ENCODE peak calls at places on chromosomes 12 and 14, in ten cellular contexts. One of them, this sample, is unnamed.
A peak's percentile ranks its signal among the peaks of the same experiment; 100 is the strongest.

GRCh38 chr14:47278233-47278842 is 397.1 kb downstream of the MDGA2 start:
- DNase-seq in tibial nerve: no peak
- DNase-seq in heart left ventricle: no peak
- DNase-seq in AG10803: no peak
- DNase-seq in progenitor cell of endocrine pancreas: peak; percentile 27
- DNase-seq in mesothelial cell of epicardium: peak; percentile 28
- DNase-seq in neural crest cell: peak; percentile 66
- DNase-seq in AG04450: no peak
- DNase-seq in cardiac fibroblast: peak; percentile 14
- DNase-seq in hepatocyte: peak; percentile 74
- DNase-seq in this sample: no peak

GRCh38 chr12:67241482-67241881 is 27.7 kb upstream of the CAND1 start:
- DNase-seq in tibial nerve: no peak
- DNase-seq in heart left ventricle: no peak
- DNase-seq in AG10803: peak; percentile 21
- DNase-seq in progenitor cell of endocrine pancreas: no peak
- DNase-seq in mesothelial cell of epicardium: no peak
- DNase-seq in neural crest cell: no peak
- DNase-seq in AG04450: no peak
- DNase-seq in cardiac fibroblast: peak; percentile 42
- DNase-seq in hepatocyte: no peak
- DNase-seq in this sample: no peak

GRCh38 chr12:27967551-27968054 is 4.9 kb downstream of the PTHLH start:
- DNase-seq in tibial nerve: no peak
- DNase-seq in heart left ventricle: no peak
- DNase-seq in AG10803: peak; percentile 65
- DNase-seq in progenitor cell of endocrine pancreas: no peak
- DNase-seq in mesothelial cell of epicardium: no peak
- DNase-seq in neural crest cell: no peak
- DNase-seq in AG04450: no peak
- DNase-seq in cardiac fibroblast: peak; percentile 45
- DNase-seq in hepatocyte: no peak
- DNase-seq in this sample: no peak

GRCh38 chr12:54041097-54041690 is 8.3 kb downstream of the HOXC5 start:
- DNase-seq in tibial nerve: no peak
- DNase-seq in heart left ventricle: no peak
- DNase-seq in AG10803: no peak
- DNase-seq in progenitor cell of endocrine pancreas: no peak
- DNase-seq in mesothelial cell of epicardium: no peak
- DNase-seq in neural crest cell: no peak
- DNase-seq in AG04450: no peak
- DNase-seq in cardiac fibroblast: no peak
- DNase-seq in hepatocyte: no peak
- DNase-seq in this sample: no peak

GRCh38 chr12:47190271-47190750 is 110.6 kb upstream of the AMIGO2 start:
- DNase-seq in tibial nerve: no peak
- DNase-seq in heart left ventricle: no peak
- DNase-seq in AG10803: peak; percentile 40
- DNase-seq in progenitor cell of endocrine pancreas: no peak
- DNase-seq in mesothelial cell of epicardium: no peak
- DNase-seq in neural crest cell: no peak
- DNase-seq in AG04450: peak; percentile 26
- DNase-seq in cardiac fibroblast: peak; percentile 81
- DNase-seq in hepatocyte: no peak
- DNase-seq in this sample: no peak

GRCh38 chr14:83425138-83425537 is 1891.5 kb upstream of the SEL1L start:
- DNase-seq in tibial nerve: no peak
- DNase-seq in heart left ventricle: no peak
- DNase-seq in AG10803: peak; percentile 75
- DNase-seq in progenitor cell of endocrine pancreas: no peak
- DNase-seq in mesothelial cell of epicardium: no peak
- DNase-seq in neural crest cell: no peak
- DNase-seq in AG04450: no peak
- DNase-seq in cardiac fibroblast: peak; percentile 63
- DNase-seq in hepatocyte: no peak
- DNase-seq in this sample: no peak

GRCh38 chr12:11771895-11772502 is 122.5 kb downstream of the ETV6 start:
- DNase-seq in tibial nerve: no peak
- DNase-seq in heart left ventricle: no peak
- DNase-seq in AG10803: no peak
- DNase-seq in progenitor cell of endocrine pancreas: no peak
- DNase-seq in mesothelial cell of epicardium: no peak
- DNase-seq in neural crest cell: no peak
- DNase-seq in AG04450: no peak
- DNase-seq in cardiac fibroblast: peak; percentile 45
- DNase-seq in hepatocyte: no peak
- DNase-seq in this sample: no peak

GRCh38 chr12:1720494-1720893 is 29.6 kb downstream of the ADIPOR2 start:
- DNase-seq in tibial nerve: no peak
- DNase-seq in heart left ventricle: no peak
- DNase-seq in AG10803: no peak
- DNase-seq in progenitor cell of endocrine pancreas: no peak
- DNase-seq in mesothelial cell of epicardium: no peak
- DNase-seq in neural crest cell: no peak
- DNase-seq in AG04450: no peak
- DNase-seq in cardiac fibroblast: no peak
- DNase-seq in hepatocyte: no peak
- DNase-seq in this sample: no peak

GRCh38 chr12:124684971-124685688 is 117.7 kb upstream of the NCOR2 start:
- DNase-seq in tibial nerve: no peak
- DNase-seq in heart left ventricle: no peak
- DNase-seq in AG10803: peak; percentile 77
- DNase-seq in progenitor cell of endocrine pancreas: no peak
- DNase-seq in mesothelial cell of epicardium: no peak
- DNase-seq in neural crest cell: no peak
- DNase-seq in AG04450: no peak
- DNase-seq in cardiac fibroblast: peak; percentile 74
- DNase-seq in hepatocyte: no peak
- DNase-seq in this sample: no peak

GRCh38 chr12:131620946-131621681 is 89.8 kb upstream of the SFSWAP start:
- DNase-seq in tibial nerve: no peak
- DNase-seq in heart left ventricle: peak; percentile 18
- DNase-seq in AG10803: no peak
- DNase-seq in progenitor cell of endocrine pancreas: no peak
- DNase-seq in mesothelial cell of epicardium: no peak
- DNase-seq in neural crest cell: peak; percentile 57
- DNase-seq in AG04450: no peak
- DNase-seq in cardiac fibroblast: no peak
- DNase-seq in hepatocyte: no peak
- DNase-seq in this sample: no peak

GRCh38 chr12:49622501-49623141 is 740 bp upstream of the PRPF40B start:
- DNase-seq in tibial nerve: no peak
- DNase-seq in heart left ventricle: no peak
- DNase-seq in AG10803: peak; percentile 23
- DNase-seq in progenitor cell of endocrine pancreas: no peak
- DNase-seq in mesothelial cell of epicardium: no peak
- DNase-seq in neural crest cell: no peak
- DNase-seq in AG04450: no peak
- DNase-seq in cardiac fibroblast: peak; percentile 22
- DNase-seq in hepatocyte: peak; percentile 40
- DNase-seq in this sample: peak; percentile 42

GRCh38 chr14:101083564-101084435 is 180.3 kb upstream of the RTL1 start:
- DNase-seq in tibial nerve: no peak
- DNase-seq in heart left ventricle: no peak
- DNase-seq in AG10803: no peak
- DNase-seq in progenitor cell of endocrine pancreas: no peak
- DNase-seq in mesothelial cell of epicardium: no peak
- DNase-seq in neural crest cell: no peak
- DNase-seq in AG04450: no peak
- DNase-seq in cardiac fibroblast: no peak
- DNase-seq in hepatocyte: no peak
- DNase-seq in this sample: peak; percentile 8

GRCh38 chr12:18723752-18724151 is 14.1 kb downstream of the PLCZ1 start:
- DNase-seq in tibial nerve: no peak
- DNase-seq in heart left ventricle: no peak
- DNase-seq in AG10803: peak; percentile 64
- DNase-seq in progenitor cell of endocrine pancreas: no peak
- DNase-seq in mesothelial cell of epicardium: no peak
- DNase-seq in neural crest cell: no peak
- DNase-seq in AG04450: peak; percentile 71
- DNase-seq in cardiac fibroblast: peak; percentile 87
- DNase-seq in hepatocyte: peak; percentile 41
- DNase-seq in this sample: no peak

GRCh38 chr14:21263284-21264024 is 5.8 kb downstream of the HNRNPC start:
- DNase-seq in tibial nerve: no peak
- DNase-seq in heart left ventricle: no peak
- DNase-seq in AG10803: peak; percentile 51
- DNase-seq in progenitor cell of endocrine pancreas: no peak
- DNase-seq in mesothelial cell of epicardium: no peak
- DNase-seq in neural crest cell: no peak
- DNase-seq in AG04450: no peak
- DNase-seq in cardiac fibroblast: no peak
- DNase-seq in hepatocyte: no peak
- DNase-seq in this sample: no peak

GRCh38 chr12:11779286-11779685 is 129.8 kb downstream of the ETV6 start:
- DNase-seq in tibial nerve: no peak
- DNase-seq in heart left ventricle: no peak
- DNase-seq in AG10803: peak; percentile 78
- DNase-seq in progenitor cell of endocrine pancreas: no peak
- DNase-seq in mesothelial cell of epicardium: no peak
- DNase-seq in neural crest cell: no peak
- DNase-seq in AG04450: no peak
- DNase-seq in cardiac fibroblast: peak; percentile 85
- DNase-seq in hepatocyte: no peak
- DNase-seq in this sample: no peak

GRCh38 chr14:53663709-53664108 is 292.9 kb downstream of the BMP4 start:
- DNase-seq in tibial nerve: no peak
- DNase-seq in heart left ventricle: no peak
- DNase-seq in AG10803: peak; percentile 1
- DNase-seq in progenitor cell of endocrine pancreas: no peak
- DNase-seq in mesothelial cell of epicardium: no peak
- DNase-seq in neural crest cell: no peak
- DNase-seq in AG04450: no peak
- DNase-seq in cardiac fibroblast: peak; percentile 35
- DNase-seq in hepatocyte: peak; percentile 54
- DNase-seq in this sample: no peak
- TF ChIP-seq CTCF in tibial nerve: no peak
- TF ChIP-seq CTCF in heart left ventricle: peak; percentile 46
- TF ChIP-seq CTCF in AG10803: peak; percentile 42
- TF ChIP-seq CTCF in progenitor cell of endocrine pancreas: peak; percentile 42
- TF ChIP-seq CTCF in mesothelial cell of epicardium: no peak
- TF ChIP-seq CTCF in neural crest cell: peak; percentile 39
- TF ChIP-seq CTCF in AG04450: peak; percentile 38
- TF ChIP-seq CTCF in cardiac fibroblast: peak; percentile 52
- TF ChIP-seq CTCF in hepatocyte: peak; percentile 52
- TF ChIP-seq CTCF in this sample: no peak

DNA sequence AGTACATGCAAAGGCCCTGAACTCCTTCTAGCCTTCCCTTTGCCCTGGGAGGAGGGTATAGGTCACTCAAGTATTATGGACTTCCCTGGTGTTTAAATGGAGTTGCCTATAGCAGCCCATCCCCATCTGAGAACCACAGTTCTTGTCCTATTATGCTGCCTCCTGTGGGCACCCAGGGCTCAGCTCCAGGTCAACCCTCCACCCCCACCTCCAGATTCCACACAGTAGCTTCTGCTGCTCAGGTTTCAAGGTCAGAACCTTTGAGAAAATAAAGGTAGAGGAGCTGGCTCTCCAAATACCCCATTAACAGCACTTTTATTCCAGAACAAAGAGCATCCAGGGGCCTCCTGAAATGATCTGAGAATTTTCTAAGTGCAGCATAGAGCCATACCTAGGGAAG is 57.4 kb downstream of the ACTN1 start:
- DNase-seq in tibial nerve: no peak
- DNase-seq in heart left ventricle: no peak
- DNase-seq in AG10803: no peak
- DNase-seq in progenitor cell of endocrine pancreas: no peak
- DNase-seq in mesothelial cell of epicardium: no peak
- DNase-seq in neural crest cell: no peak
- DNase-seq in AG04450: no peak
- DNase-seq in cardiac fibroblast: no peak
- DNase-seq in hepatocyte: no peak
- DNase-seq in this sample: no peak
- TF ChIP-seq CTCF in tibial nerve: no peak
- TF ChIP-seq CTCF in heart left ventricle: peak; percentile 7
- TF ChIP-seq CTCF in AG10803: no peak
- TF ChIP-seq CTCF in progenitor cell of endocrine pancreas: no peak
- TF ChIP-seq CTCF in mesothelial cell of epicardium: no peak
- TF ChIP-seq CTCF in neural crest cell: no peak
- TF ChIP-seq CTCF in AG04450: peak; percentile 23
- TF ChIP-seq CTCF in cardiac fibroblast: peak; percentile 13
- TF ChIP-seq CTCF in hepatocyte: peak; percentile 5
- TF ChIP-seq CTCF in this sample: no peak

GRCh38 chr12:38664661-38665269 is 240.6 kb downstream of the CPNE8 start:
- DNase-seq in tibial nerve: no peak
- DNase-seq in heart left ventricle: no peak
- DNase-seq in AG10803: peak; percentile 22
- DNase-seq in progenitor cell of endocrine pancreas: no peak
- DNase-seq in mesothelial cell of epicardium: no peak
- DNase-seq in neural crest cell: no peak
- DNase-seq in AG04450: no peak
- DNase-seq in cardiac fibroblast: peak; percentile 54
- DNase-seq in hepatocyte: peak; percentile 25
- DNase-seq in this sample: no peak
- TF ChIP-seq CTCF in tibial nerve: no peak
- TF ChIP-seq CTCF in heart left ventricle: peak; percentile 41
- TF ChIP-seq CTCF in AG10803: peak; percentile 64
- TF ChIP-seq CTCF in progenitor cell of endocrine pancreas: peak; percentile 67
- TF ChIP-seq CTCF in mesothelial cell of epicardium: peak; percentile 18
- TF ChIP-seq CTCF in neural crest cell: peak; percentile 66
- TF ChIP-seq CTCF in AG04450: no peak
- TF ChIP-seq CTCF in cardiac fibroblast: peak; percentile 69
- TF ChIP-seq CTCF in hepatocyte: peak; percentile 50
- TF ChIP-seq CTCF in this sample: no peak

GRCh38 chr12:105622220-105622619 is 291.7 kb downstream of the C12orf75 start:
- DNase-seq in tibial nerve: no peak
- DNase-seq in heart left ventricle: no peak
- DNase-seq in AG10803: no peak
- DNase-seq in progenitor cell of endocrine pancreas: no peak
- DNase-seq in mesothelial cell of epicardium: no peak
- DNase-seq in neural crest cell: no peak
- DNase-seq in AG04450: no peak
- DNase-seq in cardiac fibroblast: no peak
- DNase-seq in hepatocyte: no peak
- DNase-seq in this sample: no peak

GRCh38 chr12:105623337-105623736 is 292.8 kb downstream of the C12orf75 start:
- DNase-seq in tibial nerve: no peak
- DNase-seq in heart left ventricle: no peak
- DNase-seq in AG10803: no peak
- DNase-seq in progenitor cell of endocrine pancreas: no peak
- DNase-seq in mesothelial cell of epicardium: no peak
- DNase-seq in neural crest cell: no peak
- DNase-seq in AG04450: no peak
- DNase-seq in cardiac fibroblast: no peak
- DNase-seq in hepatocyte: peak; percentile 11
- DNase-seq in this sample: no peak

GRCh38 chr12:105622846-105623245 is 292.4 kb downstream of the C12orf75 start:
- DNase-seq in tibial nerve: no peak
- DNase-seq in heart left ventricle: no peak
- DNase-seq in AG10803: no peak
- DNase-seq in progenitor cell of endocrine pancreas: no peak
- DNase-seq in mesothelial cell of epicardium: no peak
- DNase-seq in neural crest cell: no peak
- DNase-seq in AG04450: no peak
- DNase-seq in cardiac fibroblast: no peak
- DNase-seq in hepatocyte: no peak
- DNase-seq in this sample: no peak

DNA sequence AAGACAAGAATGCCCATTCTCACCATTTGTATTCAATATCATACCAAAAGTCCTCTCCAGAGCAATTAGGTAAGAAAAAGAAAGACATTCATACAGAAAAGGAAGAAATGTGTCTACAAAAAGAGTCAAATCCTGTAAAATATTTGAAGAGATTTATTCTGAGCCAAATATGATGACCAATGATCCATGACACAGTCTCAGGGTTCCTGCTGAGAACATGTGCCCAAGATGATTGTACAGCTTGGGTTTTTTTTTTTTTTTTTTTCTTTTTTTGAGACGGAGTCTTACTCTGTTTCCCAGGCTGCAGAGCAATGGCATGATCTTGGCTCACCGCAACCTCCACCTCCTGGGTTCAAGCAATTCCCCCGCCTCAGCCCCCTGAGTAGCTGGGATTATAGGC is 296.2 kb downstream of the C12orf75 start:
- DNase-seq in tibial nerve: no peak
- DNase-seq in heart left ventricle: no peak
- DNase-seq in AG10803: no peak
- DNase-seq in progenitor cell of endocrine pancreas: no peak
- DNase-seq in mesothelial cell of epicardium: no peak
- DNase-seq in neural crest cell: no peak
- DNase-seq in AG04450: no peak
- DNase-seq in cardiac fibroblast: no peak
- DNase-seq in hepatocyte: no peak
- DNase-seq in this sample: no peak
- TF ChIP-seq CTCF in tibial nerve: no peak
- TF ChIP-seq CTCF in heart left ventricle: no peak
- TF ChIP-seq CTCF in AG10803: no peak
- TF ChIP-seq CTCF in progenitor cell of endocrine pancreas: no peak
- TF ChIP-seq CTCF in mesothelial cell of epicardium: no peak
- TF ChIP-seq CTCF in neural crest cell: no peak
- TF ChIP-seq CTCF in AG04450: no peak
- TF ChIP-seq CTCF in cardiac fibroblast: no peak
- TF ChIP-seq CTCF in hepatocyte: no peak
- TF ChIP-seq CTCF in this sample: no peak

This sample was measured in activated B cell treated with CpG ODN at 0.5 μM for 24 hours.